ENCODE peak calls at places on chromosomes 6 and 20, in five cellular contexts. C is AG04450, D is neural crest cell, F is activated T-helper 1 cell treated with Interleukin-2 at 50 U/mL for 16 hours, G is coronary artery. E is an unnamed sample.

GRCh38 chr20:49432562-49432961 is 49.9 kb downstream of the KCNB1 start:
- DNase-seq in C (no peak), D (no peak), F (no peak), G (no peak), E (no peak)

GRCh38 chr6:82040405-82041221 is 206.9 kb downstream of the IBTK start:
- DNase-seq in C (peak), D (peak), F (no peak), G (no peak), E (peak)

GRCh38 chr20:64077876-64078551 is 1.3 kb downstream of the RGS19 start:
- DNase-seq in C (no peak), D (no peak), F (peak), G (no peak), E (no peak)

GRCh38 chr20:62979876-62980373 is 26.8 kb downstream of the BHLHE23 start:
- DNase-seq in C (no peak), D (no peak), F (no peak), G (no peak), E (no peak)

GRCh38 chr6:62119401-62119800 is 166.6 kb downstream of the KHDRBS2 start:
- DNase-seq in C (no peak), D (no peak), F (no peak), G (no peak), E (no peak)

GRCh38 chr20:15236812-15237211 is 899.4 kb upstream of the FLRT3 start:
- DNase-seq in C (no peak), D (peak), F (no peak), G (no peak), E (peak)

GRCh38 chr20:24917797-24918578 is 31.1 kb upstream of the CST7 start:
- DNase-seq in C (peak), D (peak), F (peak), G (no peak), E (peak)

GRCh38 chr6:33826537-33826936 is 22.7 kb upstream of the MLN start:
- DNase-seq in C (no peak), D (no peak), F (no peak), G (no peak), E (no peak)

GRCh38 chr6:5672581-5673011 is 334.1 kb downstream of the NRN1 start:
- DNase-seq in C (peak), D (no peak), F (no peak), G (no peak), E (peak)

GRCh38 chr6:20487669-20488375 is 46.4 kb upstream of the CDKAL1 start:
- DNase-seq in C (peak), D (no peak), F (no peak), G (no peak), E (no peak)

GRCh38 chr6:3869632-3870527 is 20.7 kb downstream of the FAM50B start:
- DNase-seq in C (no peak), D (no peak), F (no peak), G (no peak), E (no peak)

GRCh38 chr20:33687370-33687915 is 1.3 kb upstream of the E2F1 start:
- DNase-seq in C (no peak), D (no peak), F (no peak), G (no peak), E (no peak)

GRCh38 chr20:48657426-48658197 is 170.2 kb downstream of the PREX1 start:
- DNase-seq in C (peak), D (peak), F (peak), G (no peak), E (peak)

GRCh38 chr20:31758521-31758920 is 19.4 kb downstream of the TPX2 start:
- DNase-seq in C (no peak), D (no peak), F (no peak), G (no peak), E (no peak)

GRCh38 chr6:90156861-90157260 is 139.8 kb downstream of the BACH2 start:
- DNase-seq in C (no peak), D (no peak), F (peak), G (no peak), E (no peak)

GRCh38 chr6:161418458-161418945 is 144.6 kb upstream of the AGPAT4 start:
- DNase-seq in C (peak), D (peak), F (no peak), G (no peak), E (peak)

GRCh38 chr6:5657684-5658429 is 348.9 kb downstream of the NRN1 start:
- DNase-seq in C (no peak), D (no peak), F (no peak), G (no peak), E (no peak)

GRCh38 chr6:80962382-80962781 is 790.1 kb downstream of the TENT5A start:
- DNase-seq in C (no peak), D (no peak), F (no peak), G (no peak), E (no peak)

GRCh38 chr6:140036176-140036575 is 661.7 kb upstream of the CITED2 start:
- DNase-seq in C (no peak), D (no peak), F (no peak), G (no peak), E (no peak)

GRCh38 chr20:14732996-14733395 is 395.6 kb upstream of the FLRT3 start:
- DNase-seq in C (no peak), D (no peak), F (no peak), G (no peak), E (no peak)

GRCh38 chr20:48398506-48399449 is 429.0 kb downstream of the PREX1 start:
- DNase-seq in C (no peak), D (no peak), F (no peak), G (no peak), E (no peak)

GRCh38 chr6:55198708-55199107 is 24.4 kb downstream of the HCRTR2 start:
- DNase-seq in C (no peak), D (no peak), F (no peak), G (no peak), E (no peak)

GRCh38 chr20:45817652-45818194 is 5.3 kb downstream of the UBE2C start:
- DNase-seq in C (peak), D (no peak), F (no peak), G (no peak), E (peak)

GRCh38 chr20:36496707-36497669 is 44.3 kb upstream of the MYL9 start:
- DNase-seq in C (no peak), D (no peak), F (no peak), G (no peak), E (no peak)

GRCh38 chr20:60170116-60170515 is 211.9 kb downstream of the CDH26 start:
- DNase-seq in C (no peak), D (no peak), F (no peak), G (no peak), E (no peak)

GRCh38 chr20:40508821-40509220 is 180.2 kb downstream of the MAFB start:
- DNase-seq in C (no peak), D (no peak), F (no peak), G (no peak), E (no peak)

GRCh38 chr6:21396313-21396712 is 197.2 kb upstream of the SOX4 start:
- DNase-seq in C (no peak), D (no peak), F (no peak), G (no peak), E (peak)

GRCh38 chr6:137241481-137242011 is 22.4 kb upstream of the IFNGR1 start:
- DNase-seq in C (no peak), D (no peak), F (no peak), G (no peak), E (no peak)

GRCh38 chr20:46200582-46201570 is 82.8 kb downstream of the CD40 start:
- DNase-seq in C (no peak), D (peak), F (no peak), G (no peak), E (no peak)

GRCh38 chr6:48560408-48560807 is 449.4 kb upstream of the PTCHD4 start:
- DNase-seq in C (no peak), D (no peak), F (no peak), G (no peak), E (no peak)

GRCh38 chr6:37324131-37325033 is 29.4 kb upstream of the RNF8 start:
- DNase-seq in C (no peak), D (no peak), F (no peak), G (no peak), E (no peak)

GRCh38 chr20:57109151-57109953 is 157.1 kb downstream of the BMP7 start:
- DNase-seq in C (no peak), D (no peak), F (no peak), G (no peak), E (no peak)

GRCh38 chr20:49957487-49957938 is 21.3 kb downstream of the RNF114 start:
- DNase-seq in C (no peak), D (no peak), F (no peak), G (no peak), E (no peak)

GRCh38 chr20:41080866-41081265 is 52.2 kb downstream of the TOP1 start:
- DNase-seq in C (no peak), D (no peak), F (no peak), G (no peak), E (no peak)

GRCh38 chr6:21180155-21180554 is 413.4 kb upstream of the SOX4 start:
- DNase-seq in C (no peak), D (no peak), F (no peak), G (no peak), E (no peak)

GRCh38 chr20:41480054-41480770 is 113.6 kb upstream of the EMILIN3 start:
- DNase-seq in C (no peak), D (no peak), F (no peak), G (no peak), E (no peak)

GRCh38 chr6:10412165-10412947 is 2.5 kb downstream of the TFAP2A start:
- DNase-seq in C (peak), D (no peak), F (no peak), G (no peak), E (peak)

GRCh38 chr20:2459981-2460751 is 10.4 kb downstream of the SNRPB start:
- DNase-seq in C (no peak), D (no peak), F (no peak), G (no peak), E (no peak)

E was measured in HFF-Myc.